ENCODE peak calls at places on chromosomes 1 and 21, in seven cellular contexts. One of them, this sample, is unnamed.

GRCh38 chr1:205943245-205943644 is at the start of gene SLC26A9:
- DNase-seq in HEK293T: no peak
- DNase-seq in NB4: no peak
- DNase-seq in hepatic stellate cell: no peak
- DNase-seq in OCI-LY7: no peak
- DNase-seq in RWPE1: no peak
- DNase-seq in upper lobe of right lung: peak
- DNase-seq in this sample: no peak

GRCh38 chr21:34204481-34205439 is 131.4 kb downstream of the MRPS6 start:
- DNase-seq in HEK293T: no peak
- DNase-seq in NB4: no peak
- DNase-seq in hepatic stellate cell: no peak
- DNase-seq in OCI-LY7: no peak
- DNase-seq in RWPE1: no peak
- DNase-seq in upper lobe of right lung: no peak
- DNase-seq in this sample: no peak

GRCh38 chr1:203046984-203047630 is 20.8 kb downstream of the PPFIA4 start:
- DNase-seq in HEK293T: no peak
- DNase-seq in NB4: peak
- DNase-seq in hepatic stellate cell: peak
- DNase-seq in OCI-LY7: no peak
- DNase-seq in RWPE1: peak
- DNase-seq in upper lobe of right lung: no peak
- DNase-seq in this sample: no peak

GRCh38 chr1:26338670-26339069 is 15.3 kb downstream of the CRYBG2 start:
- DNase-seq in HEK293T: no peak
- DNase-seq in NB4: no peak
- DNase-seq in hepatic stellate cell: no peak
- DNase-seq in OCI-LY7: no peak
- DNase-seq in RWPE1: no peak
- DNase-seq in upper lobe of right lung: no peak
- DNase-seq in this sample: no peak

GRCh38 chr1:207282496-207283380 is 38.7 kb upstream of the CD55 start:
- DNase-seq in HEK293T: no peak
- DNase-seq in NB4: no peak
- DNase-seq in hepatic stellate cell: no peak
- DNase-seq in OCI-LY7: no peak
- DNase-seq in RWPE1: no peak
- DNase-seq in upper lobe of right lung: no peak
- DNase-seq in this sample: no peak

GRCh38 chr1:229059671-229060079 is 211.2 kb upstream of the RAB4A start:
- DNase-seq in HEK293T: no peak
- DNase-seq in NB4: no peak
- DNase-seq in hepatic stellate cell: no peak
- DNase-seq in OCI-LY7: no peak
- DNase-seq in RWPE1: no peak
- DNase-seq in upper lobe of right lung: no peak
- DNase-seq in this sample: no peak

GRCh38 chr1:167499106-167499505 is 19.2 kb downstream of the CD247 start:
- DNase-seq in HEK293T: no peak
- DNase-seq in NB4: no peak
- DNase-seq in hepatic stellate cell: no peak
- DNase-seq in OCI-LY7: peak
- DNase-seq in RWPE1: no peak
- DNase-seq in upper lobe of right lung: no peak
- DNase-seq in this sample: no peak

GRCh38 chr21:33789697-33790096 is 125.9 kb downstream of the ATP5PO start:
- DNase-seq in HEK293T: no peak
- DNase-seq in NB4: peak
- DNase-seq in hepatic stellate cell: no peak
- DNase-seq in OCI-LY7: no peak
- DNase-seq in RWPE1: no peak
- DNase-seq in upper lobe of right lung: no peak
- DNase-seq in this sample: no peak

GRCh38 chr1:23559985-23560755 is 869 bp upstream of the ID3 start:
- DNase-seq in HEK293T: no peak
- DNase-seq in NB4: no peak
- DNase-seq in hepatic stellate cell: no peak
- DNase-seq in OCI-LY7: no peak
- DNase-seq in RWPE1: no peak
- DNase-seq in upper lobe of right lung: no peak
- DNase-seq in this sample: no peak

GRCh38 chr1:180155202-180155682 is 573 bp downstream of the QSOX1 start:
- DNase-seq in HEK293T: no peak
- DNase-seq in NB4: peak
- DNase-seq in hepatic stellate cell: no peak
- DNase-seq in OCI-LY7: peak
- DNase-seq in RWPE1: no peak
- DNase-seq in upper lobe of right lung: no peak
- DNase-seq in this sample: no peak

GRCh38 chr1:201539561-201540404 is 856 bp downstream of the NAV1 start:
- DNase-seq in HEK293T: no peak
- DNase-seq in NB4: no peak
- DNase-seq in hepatic stellate cell: peak
- DNase-seq in OCI-LY7: no peak
- DNase-seq in RWPE1: no peak
- DNase-seq in upper lobe of right lung: peak
- DNase-seq in this sample: no peak

GRCh38 chr1:154403300-154403943 is 1.7 kb upstream of the IL6R start:
- DNase-seq in HEK293T: no peak
- DNase-seq in NB4: peak
- DNase-seq in hepatic stellate cell: no peak
- DNase-seq in OCI-LY7: no peak
- DNase-seq in RWPE1: no peak
- DNase-seq in upper lobe of right lung: peak
- DNase-seq in this sample: peak

GRCh38 chr1:32798191-32798590 is 19.0 kb downstream of the YARS1 start:
- DNase-seq in HEK293T: no peak
- DNase-seq in NB4: no peak
- DNase-seq in hepatic stellate cell: no peak
- DNase-seq in OCI-LY7: no peak
- DNase-seq in RWPE1: no peak
- DNase-seq in upper lobe of right lung: no peak
- DNase-seq in this sample: no peak

GRCh38 chr1:15765495-15766194 is 7.0 kb downstream of the FBLIM1 start:
- DNase-seq in HEK293T: no peak
- DNase-seq in NB4: no peak
- DNase-seq in hepatic stellate cell: no peak
- DNase-seq in OCI-LY7: no peak
- DNase-seq in RWPE1: peak
- DNase-seq in upper lobe of right lung: no peak
- DNase-seq in this sample: no peak

GRCh38 chr1:156667610-156667967 is 9.6 kb downstream of the NES start:
- DNase-seq in HEK293T: no peak
- DNase-seq in NB4: no peak
- DNase-seq in hepatic stellate cell: no peak
- DNase-seq in OCI-LY7: no peak
- DNase-seq in RWPE1: no peak
- DNase-seq in upper lobe of right lung: no peak
- DNase-seq in this sample: no peak

GRCh38 chr1:224192082-224192786 is 9.2 kb downstream of the DEGS1 start:
- DNase-seq in HEK293T: no peak
- DNase-seq in NB4: no peak
- DNase-seq in hepatic stellate cell: no peak
- DNase-seq in OCI-LY7: no peak
- DNase-seq in RWPE1: no peak
- DNase-seq in upper lobe of right lung: no peak
- DNase-seq in this sample: no peak

GRCh38 chr1:13469343-13469742 is 44.5 kb downstream of the LRRC38 start:
- DNase-seq in HEK293T: peak
- DNase-seq in NB4: peak
- DNase-seq in hepatic stellate cell: no peak
- DNase-seq in OCI-LY7: peak
- DNase-seq in RWPE1: peak
- DNase-seq in upper lobe of right lung: no peak
- DNase-seq in this sample: no peak

GRCh38 chr1:36411674-36412648 is 14.3 kb upstream of the LSM10 start:
- DNase-seq in HEK293T: peak
- DNase-seq in NB4: peak
- DNase-seq in hepatic stellate cell: no peak
- DNase-seq in OCI-LY7: no peak
- DNase-seq in RWPE1: no peak
- DNase-seq in upper lobe of right lung: no peak
- DNase-seq in this sample: peak

GRCh38 chr1:16249838-16250241 is 12.9 kb upstream of the CPLANE2 start:
- DNase-seq in HEK293T: no peak
- DNase-seq in NB4: no peak
- DNase-seq in hepatic stellate cell: no peak
- DNase-seq in OCI-LY7: no peak
- DNase-seq in RWPE1: no peak
- DNase-seq in upper lobe of right lung: peak
- DNase-seq in this sample: no peak

GRCh38 chr1:95286479-95286878 is 52.5 kb downstream of the RWDD3 start:
- DNase-seq in HEK293T: no peak
- DNase-seq in NB4: no peak
- DNase-seq in hepatic stellate cell: no peak
- DNase-seq in OCI-LY7: no peak
- DNase-seq in RWPE1: no peak
- DNase-seq in upper lobe of right lung: no peak
- DNase-seq in this sample: no peak

GRCh38 chr1:156673387-156674121 is 3.7 kb downstream of the NES start:
- DNase-seq in HEK293T: no peak
- DNase-seq in NB4: no peak
- DNase-seq in hepatic stellate cell: no peak
- DNase-seq in OCI-LY7: no peak
- DNase-seq in RWPE1: no peak
- DNase-seq in upper lobe of right lung: no peak
- DNase-seq in this sample: no peak

GRCh38 chr1:244833734-244834595 is 1.5 kb upstream of the COX20 start:
- DNase-seq in HEK293T: peak
- DNase-seq in NB4: peak
- DNase-seq in hepatic stellate cell: peak
- DNase-seq in OCI-LY7: peak
- DNase-seq in RWPE1: peak
- DNase-seq in upper lobe of right lung: peak
- DNase-seq in this sample: peak

GRCh38 chr1:27513521-27513920 is 23.6 kb upstream of the WASF2 start:
- DNase-seq in HEK293T: no peak
- DNase-seq in NB4: no peak
- DNase-seq in hepatic stellate cell: no peak
- DNase-seq in OCI-LY7: no peak
- DNase-seq in RWPE1: no peak
- DNase-seq in upper lobe of right lung: no peak
- DNase-seq in this sample: no peak

GRCh38 chr1:1019122-1019999 is 559 bp upstream of the AGRN start:
- DNase-seq in HEK293T: peak
- DNase-seq in NB4: peak
- DNase-seq in hepatic stellate cell: peak
- DNase-seq in OCI-LY7: peak
- DNase-seq in RWPE1: peak
- DNase-seq in upper lobe of right lung: peak
- DNase-seq in this sample: peak

GRCh38 chr1:154344977-154345837 is 19.9 kb downstream of the ATP8B2 start:
- DNase-seq in HEK293T: peak
- DNase-seq in NB4: peak
- DNase-seq in hepatic stellate cell: peak
- DNase-seq in OCI-LY7: peak
- DNase-seq in RWPE1: no peak
- DNase-seq in upper lobe of right lung: peak
- DNase-seq in this sample: peak

GRCh38 chr1:236808564-236809130 is 13.6 kb downstream of the MTR start:
- DNase-seq in HEK293T: no peak
- DNase-seq in NB4: no peak
- DNase-seq in hepatic stellate cell: no peak
- DNase-seq in OCI-LY7: no peak
- DNase-seq in RWPE1: no peak
- DNase-seq in upper lobe of right lung: no peak
- DNase-seq in this sample: no peak

GRCh38 chr1:162228586-162228985 is 148.1 kb downstream of the SPATA46 start:
- DNase-seq in HEK293T: no peak
- DNase-seq in NB4: no peak
- DNase-seq in hepatic stellate cell: no peak
- DNase-seq in OCI-LY7: no peak
- DNase-seq in RWPE1: no peak
- DNase-seq in upper lobe of right lung: no peak
- DNase-seq in this sample: no peak

GRCh38 chr1:67880056-67880601 is 46.9 kb upstream of the GNG12 start:
- DNase-seq in HEK293T: no peak
- DNase-seq in NB4: no peak
- DNase-seq in hepatic stellate cell: no peak
- DNase-seq in OCI-LY7: no peak
- DNase-seq in RWPE1: peak
- DNase-seq in upper lobe of right lung: no peak
- DNase-seq in this sample: no peak

GRCh38 chr1:220889848-220890287 is 10.6 kb downstream of the HLX start:
- DNase-seq in HEK293T: no peak
- DNase-seq in NB4: no peak
- DNase-seq in hepatic stellate cell: no peak
- DNase-seq in OCI-LY7: no peak
- DNase-seq in RWPE1: no peak
- DNase-seq in upper lobe of right lung: no peak
- DNase-seq in this sample: no peak

GRCh38 chr1:64163972-64164371 is 39.5 kb upstream of the UBE2U start:
- DNase-seq in HEK293T: no peak
- DNase-seq in NB4: no peak
- DNase-seq in hepatic stellate cell: peak
- DNase-seq in OCI-LY7: no peak
- DNase-seq in RWPE1: peak
- DNase-seq in upper lobe of right lung: no peak
- DNase-seq in this sample: no peak

GRCh38 chr1:212814548-212814947 is 22.9 kb downstream of the TATDN3 start:
- DNase-seq in HEK293T: no peak
- DNase-seq in NB4: no peak
- DNase-seq in hepatic stellate cell: no peak
- DNase-seq in OCI-LY7: no peak
- DNase-seq in RWPE1: no peak
- DNase-seq in upper lobe of right lung: no peak
- DNase-seq in this sample: no peak

GRCh38 chr1:91546876-91547275 is 46.2 kb downstream of the CDC7 start:
- DNase-seq in HEK293T: no peak
- DNase-seq in NB4: no peak
- DNase-seq in hepatic stellate cell: no peak
- DNase-seq in OCI-LY7: no peak
- DNase-seq in RWPE1: no peak
- DNase-seq in upper lobe of right lung: no peak
- DNase-seq in this sample: no peak

GRCh38 chr1:23149110-23149509 is 19.5 kb downstream of the LUZP1 start:
- DNase-seq in HEK293T: no peak
- DNase-seq in NB4: peak
- DNase-seq in hepatic stellate cell: no peak
- DNase-seq in OCI-LY7: no peak
- DNase-seq in RWPE1: no peak
- DNase-seq in upper lobe of right lung: no peak
- DNase-seq in this sample: no peak

GRCh38 chr1:184078564-184079107 is 27.1 kb downstream of the TSEN15 start:
- DNase-seq in HEK293T: no peak
- DNase-seq in NB4: no peak
- DNase-seq in hepatic stellate cell: no peak
- DNase-seq in OCI-LY7: no peak
- DNase-seq in RWPE1: no peak
- DNase-seq in upper lobe of right lung: no peak
- DNase-seq in this sample: no peak

GRCh38 chr1:112798293-112798692 is 83.2 kb upstream of the PPM1J start:
- DNase-seq in HEK293T: no peak
- DNase-seq in NB4: no peak
- DNase-seq in hepatic stellate cell: no peak
- DNase-seq in OCI-LY7: no peak
- DNase-seq in RWPE1: no peak
- DNase-seq in upper lobe of right lung: no peak
- DNase-seq in this sample: no peak

GRCh38 chr1:43052322-43052721 is 93.7 kb upstream of the SLC2A1 start:
- DNase-seq in HEK293T: no peak
- DNase-seq in NB4: no peak
- DNase-seq in hepatic stellate cell: no peak
- DNase-seq in OCI-LY7: no peak
- DNase-seq in RWPE1: no peak
- DNase-seq in upper lobe of right lung: no peak
- DNase-seq in this sample: no peak

GRCh38 chr1:150578278-150579109 is 916 bp downstream of the MCL1 start:
- DNase-seq in HEK293T: peak
- DNase-seq in NB4: peak
- DNase-seq in hepatic stellate cell: peak
- DNase-seq in OCI-LY7: peak
- DNase-seq in RWPE1: peak
- DNase-seq in upper lobe of right lung: peak
- DNase-seq in this sample: peak

GRCh38 chr1:35857830-35858229 is 25.2 kb upstream of the AGO1 start:
- DNase-seq in HEK293T: no peak
- DNase-seq in NB4: peak
- DNase-seq in hepatic stellate cell: no peak
- DNase-seq in OCI-LY7: peak
- DNase-seq in RWPE1: no peak
- DNase-seq in upper lobe of right lung: no peak
- DNase-seq in this sample: no peak

This sample was measured in naive thymus-derived CD8-positive, alpha-beta T cell.